ENCODE peak calls at places on chromosome 12, in five cellular contexts. Z, W, X, A and R are unnamed samples.

GRCh38 chr12:122836027-122836921 is 1.0 kb downstream of the HIP1R start:
- DNase-seq in Z (peak; percentile 66), W (no peak), X (peak; percentile 26), A (no peak), R (peak; percentile 43)

GRCh38 chr12:106131671-106132070 is 7.1 kb downstream of the NUAK1 start:
- DNase-seq in Z (peak; percentile 64), W (no peak), X (peak; percentile 76), A (no peak), R (no peak)

GRCh38 chr12:131007031-131007793 is 53.5 kb downstream of the ADGRD1 start:
- DNase-seq in Z (peak; percentile 92), W (no peak), X (peak; percentile 4), A (peak; percentile 36), R (no peak)

GRCh38 chr12:5172886-5173285 is 129.2 kb downstream of the KCNA5 start:
- DNase-seq in Z (no peak), W (no peak), X (no peak), A (no peak), R (no peak)

GRCh38 chr12:4287325-4288290 is 14.0 kb downstream of the CCND2 start:
- DNase-seq in Z (no peak), W (no peak), X (no peak), A (no peak), R (no peak)

GRCh38 chr12:56749853-56750252 is 2.3 kb downstream of the PRIM1 start:
- DNase-seq in Z (no peak), W (no peak), X (no peak), A (no peak), R (no peak)

GRCh38 chr12:112294793-112295192 is 87.4 kb downstream of the HECTD4 start:
- DNase-seq in Z (no peak), W (no peak), X (peak; percentile 26), A (no peak), R (no peak)

GRCh38 chr12:102811125-102811737 is 105.8 kb downstream of the PAH start:
- DNase-seq in Z (no peak), W (no peak), X (no peak), A (peak; percentile 47), R (peak; percentile 58)

GRCh38 chr12:121413917-121414316 is 14.0 kb downstream of the RNF34 start:
- DNase-seq in Z (no peak), W (no peak), X (no peak), A (no peak), R (no peak)

GRCh38 chr12:74598819-74599218 is 61.2 kb downstream of the ATXN7L3B start:
- DNase-seq in Z (no peak), W (no peak), X (peak; percentile 4), A (no peak), R (no peak)

GRCh38 chr12:58029260-58029659 is 87.9 kb downstream of the ATP23 start:
- DNase-seq in Z (no peak), W (no peak), X (no peak), A (no peak), R (no peak)

GRCh38 chr12:62793256-62794217 is 141.4 kb downstream of the PPM1H start:
- DNase-seq in Z (peak; percentile 90), W (peak; percentile 97), X (peak; percentile 98), A (peak; percentile 89), R (peak; percentile 84)

GRCh38 chr12:1592444-1593231 is 1.7 kb downstream of the FBXL14 start:
- DNase-seq in Z (peak; percentile 65), W (no peak), X (no peak), A (no peak), R (peak; percentile 47)
- TF ChIP-seq CTCF in Z (no peak), W (no peak), X (peak; percentile 31), A (no peak), R (no peak)

DNA sequence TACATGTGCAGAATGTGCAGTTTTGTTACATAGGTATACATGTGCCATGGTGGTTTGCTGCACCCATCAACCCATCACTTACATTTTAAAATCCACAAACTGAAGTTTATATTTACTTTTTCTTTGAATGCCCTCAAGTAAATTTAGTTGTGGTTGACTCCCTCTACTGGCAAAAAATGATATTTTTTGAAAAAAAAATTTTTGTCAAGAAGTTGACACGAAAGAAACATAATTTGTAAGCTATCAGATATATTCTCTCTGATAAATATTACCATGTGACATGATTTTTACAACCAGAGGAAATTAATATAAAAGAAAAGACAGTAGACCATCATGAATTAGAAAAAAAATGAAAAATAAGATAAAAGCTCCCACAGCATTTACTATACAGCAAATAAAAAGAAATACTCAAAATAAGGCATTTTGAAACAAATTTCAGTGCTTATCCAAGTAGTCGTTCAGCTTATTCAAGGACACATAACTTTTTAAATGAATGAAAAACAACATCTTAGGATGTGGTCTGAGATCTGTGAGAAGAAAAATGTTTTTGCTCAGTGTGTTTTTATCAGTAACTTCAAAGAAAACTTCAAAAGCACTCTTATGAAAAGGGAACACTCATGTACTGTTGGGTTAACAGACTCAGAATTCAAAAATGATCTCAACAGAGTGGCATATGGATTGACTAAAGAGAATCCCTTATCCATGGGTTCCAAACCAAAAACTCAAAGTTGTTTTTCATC is 30.0 kb upstream of the GRIP1 start:
- DNase-seq in Z (no peak), W (no peak), X (peak; percentile 25), A (no peak), R (no peak)
- TF ChIP-seq CTCF in Z (no peak), W (peak; percentile 47), X (peak; percentile 49), A (no peak), R (peak; percentile 91)

GRCh38 chr12:9103050-9103854 is 12.5 kb downstream of the A2M start:
- DNase-seq in Z (no peak), W (no peak), X (no peak), A (no peak), R (no peak)
- TF ChIP-seq CTCF in Z (no peak), W (no peak), X (no peak), A (no peak), R (no peak)

GRCh38 chr12:47397664-47398281 is 308.1 kb downstream of the RPAP3 start:
- DNase-seq in Z (no peak), W (peak; percentile 48), X (peak; percentile 77), A (no peak), R (no peak)
- TF ChIP-seq CTCF in Z (peak; percentile 36), W (peak; percentile 52), X (peak; percentile 55), A (peak; percentile 33), R (no peak)

GRCh38 chr12:100668939-100669536 is 95.6 kb downstream of the GAS2L3 start:
- DNase-seq in Z (no peak), W (no peak), X (peak; percentile 63), A (peak; percentile 19), R (peak; percentile 89)
- TF ChIP-seq CTCF in Z (peak; percentile 52), W (peak; percentile 89), X (peak; percentile 86), A (no peak), R (peak; percentile 92)

DNA sequence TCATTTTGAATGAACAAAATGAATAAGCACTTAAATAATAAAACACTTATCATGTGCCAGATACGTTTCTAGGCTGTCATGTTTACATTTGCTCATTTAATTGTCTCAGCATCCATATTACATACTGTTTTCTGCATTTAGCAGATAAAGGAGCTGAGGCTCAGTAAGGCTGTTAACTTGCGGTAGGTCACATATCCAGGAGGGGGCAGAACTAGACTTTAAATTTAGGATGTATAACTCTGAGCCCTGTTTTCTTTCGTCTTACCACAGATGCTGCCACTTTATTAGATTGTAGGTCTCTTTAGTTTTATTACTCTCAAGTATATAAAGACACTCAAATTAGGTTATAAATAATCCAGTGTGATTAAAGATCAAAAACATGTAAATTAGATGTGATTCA is 17.7 kb downstream of the IRAK4 start:
- DNase-seq in Z (no peak), W (no peak), X (peak; percentile 50), A (no peak), R (no peak)
- TF ChIP-seq CTCF in Z (peak; percentile 27), W (peak; percentile 45), X (peak; percentile 43), A (peak; percentile 12), R (peak; percentile 40)